ENCODE peak calls at places on chromosomes 5 and 9, in six cellular contexts. G is mesendoderm, U is trophoblast cell, B is IMR-90, T is neuronal stem cell, C is H1. Y is an unnamed sample.
A peak's percentile ranks its signal among the peaks of the same experiment; 100 is the strongest.

GRCh38 chr5:82164109-82164956 is 113.8 kb downstream of the RPS23 start:
- DNase-seq in G (no peak), U (no peak), C (no peak), T (no peak), B (peak; percentile 95), Y (peak; percentile 79)

GRCh38 chr9:121857941-121858340 is 206.5 kb downstream of the DAB2IP start:
- DNase-seq in U (no peak), T (no peak), C (no peak), B (no peak), G (no peak), Y (no peak)

GRCh38 chr5:1052641-1053390 is 44.2 kb downstream of the NKD2 start:
- DNase-seq in C (no peak), T (no peak), G (no peak), U (no peak), B (no peak), Y (no peak)

GRCh38 chr5:78496373-78496772 is 136.0 kb downstream of the SCAMP1 start:
- DNase-seq in T (no peak), G (peak; percentile 50), B (peak; percentile 67), C (no peak), U (no peak), Y (peak; percentile 45)

GRCh38 chr9:127144670-127145458 is 22.4 kb upstream of the ANGPTL2 start:
- DNase-seq in C (no peak), B (no peak), T (no peak), G (peak; percentile 23), U (no peak), Y (no peak)

GRCh38 chr9:125409637-125410521 is 148.3 kb downstream of the GAPVD1 start:
- DNase-seq in G (peak; percentile 86), U (peak; percentile 84), T (no peak), B (peak; percentile 53), C (no peak), Y (peak; percentile 34)

GRCh38 chr9:21906213-21906612 is 88.0 kb downstream of the CDKN2A start:
- DNase-seq in T (no peak), G (no peak), C (no peak), U (no peak), B (no peak), Y (no peak)

GRCh38 chr5:359301-359897 is 37.9 kb downstream of the AHRR start:
- DNase-seq in B (no peak), T (no peak), C (no peak), G (no peak), U (no peak), Y (no peak)

GRCh38 chr5:87411586-87412416 is 929 bp downstream of the CCNH start:
- DNase-seq in G (peak; percentile 55), U (peak; percentile 23), T (peak; percentile 0), C (no peak), B (peak; percentile 63), Y (peak; percentile 66)

GRCh38 chr5:133942589-133943474 is 25.6 kb downstream of the C5orf15 start:
- DNase-seq in G (no peak), C (no peak), U (no peak), T (no peak), B (no peak), Y (no peak)

GRCh38 chr5:96094904-96095303 is 133.3 kb upstream of the ELL2 start:
- DNase-seq in U (no peak), B (no peak), G (no peak), C (no peak), T (no peak), Y (no peak)

GRCh38 chr9:33453999-33454660 is 6.7 kb upstream of the AQP3 start:
- DNase-seq in T (no peak), B (no peak), U (no peak), G (no peak), C (no peak), Y (no peak)

GRCh38 chr9:76662476-76663281 is 101.6 kb upstream of the PCA3 start:
- DNase-seq in T (no peak), G (peak; percentile 93), C (no peak), U (no peak), B (no peak), Y (no peak)

GRCh38 chr9:16028516-16028915 is 475.7 kb downstream of the CCDC171 start:
- DNase-seq in C (no peak), B (peak; percentile 44), U (peak; percentile 87), T (no peak), G (no peak), Y (peak; percentile 51)

GRCh38 chr5:107286447-107287098 is 384.2 kb downstream of the EFNA5 start:
- DNase-seq in T (no peak), B (no peak), C (no peak), G (no peak), U (no peak), Y (no peak)

GRCh38 chr5:39340486-39340885 is 23.8 kb downstream of the C9 start:
- DNase-seq in G (no peak), B (no peak), C (no peak), U (no peak), T (no peak), Y (no peak)

GRCh38 chr9:127833555-127833954 is 20.9 kb downstream of the ENG start:
- DNase-seq in U (no peak), G (no peak), B (peak; percentile 55), C (no peak), T (no peak), Y (peak; percentile 68)

GRCh38 chr5:63262191-63262981 is 683.8 kb downstream of the LRRC70 start:
- DNase-seq in G (peak; percentile 44), U (no peak), T (no peak), B (peak; percentile 44), C (no peak), Y (peak; percentile 89)

GRCh38 chr5:65774346-65774745 is 52.3 kb downstream of the NLN start:
- DNase-seq in C (no peak), T (no peak), G (no peak), B (peak; percentile 90), U (peak; percentile 12), Y (peak; percentile 78)

GRCh38 chr9:133948571-133949485 is 43.3 kb downstream of the VAV2 start:
- DNase-seq in C (no peak), G (no peak), T (no peak), U (no peak), B (peak; percentile 17), Y (no peak)

GRCh38 chr9:34446468-34446891 is 11.9 kb downstream of the FAM219A start:
- DNase-seq in U (peak; percentile 53), B (peak; percentile 69), G (no peak), C (no peak), T (no peak), Y (peak; percentile 32)

GRCh38 chr5:143003328-143003636 is 233.1 kb downstream of the ARHGAP26 start:
- DNase-seq in B (no peak), G (no peak), U (no peak), T (no peak), C (no peak), Y (no peak)

GRCh38 chr9:70408393-70409040 is 5.9 kb downstream of the KLF9 start:
- DNase-seq in U (no peak), B (no peak), T (no peak), G (peak; percentile 73), C (no peak), Y (peak; percentile 47)

GRCh38 chr9:84212224-84212623 is 128.3 kb downstream of the SLC28A3 start:
- DNase-seq in T (no peak), G (no peak), B (no peak), U (no peak), C (no peak), Y (no peak)

GRCh38 chr9:97553141-97553540 is 51.7 kb downstream of the TMOD1 start:
- DNase-seq in T (no peak), C (no peak), G (no peak), B (no peak), U (no peak), Y (no peak)

GRCh38 chr9:113511047-113511521 is 47.6 kb downstream of the RGS3 start:
- DNase-seq in B (no peak), U (no peak), C (no peak), T (no peak), G (no peak), Y (no peak)

GRCh38 chr5:54985301-54986268 is at the start of gene ESM1:
- DNase-seq in U (peak; percentile 7), B (peak; percentile 87), G (no peak), T (no peak), C (no peak), Y (peak; percentile 66)

GRCh38 chr5:54883374-54884194 is 101.8 kb downstream of the ESM1 start:
- DNase-seq in B (peak; percentile 54), G (peak; percentile 83), T (peak; percentile 40), C (peak; percentile 39), U (peak; percentile 37), Y (peak; percentile 50)

GRCh38 chr5:85533324-85533723 is 1084.4 kb upstream of the COX7C start:
- DNase-seq in U (no peak), B (no peak), G (no peak), T (no peak), C (no peak), Y (no peak)

GRCh38 chr5:5270958-5271605 is 131.0 kb downstream of the ADAMTS16 start:
- DNase-seq in C (no peak), B (peak; percentile 40), U (peak; percentile 85), G (peak; percentile 90), T (peak; percentile 12), Y (peak; percentile 75)

GRCh38 chr5:59768204-59769040 is 125.1 kb downstream of the PDE4D start:
- DNase-seq in G (peak; percentile 52), T (peak; percentile 70), U (peak; percentile 15), B (peak; percentile 33), C (peak; percentile 39), Y (peak; percentile 91)

GRCh38 chr9:38110476-38110875 is 41.4 kb upstream of the SHB start:
- DNase-seq in G (peak; percentile 16), B (no peak), T (no peak), U (no peak), C (no peak), Y (no peak)
- H3K4me3 ChIP-seq in G (no peak overlapping the region), B (no peak overlapping the region), T (no peak overlapping the region), U (no peak overlapping the region), C (no peak overlapping the region), Y (no peak overlapping the region)

GRCh38 chr5:149697001-149697400 is 33.1 kb upstream of the PPARGC1B start:
- DNase-seq in B (peak; percentile 13), U (no peak), T (no peak), C (no peak), G (no peak), Y (peak; percentile 10)
- H3K18ac ChIP-seq in B (no peak overlapping the region), U (no peak overlapping the region), T (no peak overlapping the region), C (no peak overlapping the region), G (no peak overlapping the region), Y (no peak overlapping the region)

GRCh38 chr9:131290039-131290766 is 680 bp downstream of the PLPP7 start:
- DNase-seq in T (no peak), G (no peak), U (no peak), C (no peak), B (no peak), Y (no peak)
- H3K4me3 ChIP-seq in T (peak overlapping the region; percentile 49), G (no peak overlapping the region), U (no peak overlapping the region), C (no peak overlapping the region), B (no peak overlapping the region), Y (peak overlapping the region; percentile 81)

GRCh38 chr9:27771803-27772545 is 198.7 kb upstream of the C9orf72 start:
- DNase-seq in T (no peak), U (no peak), B (no peak), C (peak; percentile 67), G (peak; percentile 96), Y (peak; percentile 59)
- H3K18ac ChIP-seq in T (no peak overlapping the region), U (no peak overlapping the region), B (no peak overlapping the region), C (no peak overlapping the region), G (peak overlapping the region; percentile 92), Y (no peak overlapping the region)

DNA sequence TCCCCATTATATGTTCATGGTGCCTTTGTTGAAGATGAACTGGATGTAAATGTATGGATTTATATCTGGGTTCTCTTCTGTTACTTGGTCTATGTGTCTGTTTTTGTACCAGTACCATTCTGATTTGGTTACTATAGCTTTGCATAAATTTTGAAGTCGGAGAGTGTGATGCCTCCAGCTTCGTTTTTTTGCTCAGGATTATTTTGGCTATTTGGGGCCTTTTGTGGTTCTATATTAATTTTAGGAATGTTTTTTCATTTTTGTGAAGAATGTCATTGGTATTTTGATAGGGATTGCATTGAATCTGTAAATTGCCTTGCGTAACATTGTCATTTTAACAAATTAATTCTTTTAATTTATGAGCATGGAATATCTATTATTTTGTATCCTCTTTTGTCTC is 36.6 kb upstream of the ZNF366 start:
- DNase-seq in U (no peak), C (no peak), B (no peak), G (no peak), T (no peak), Y (no peak)
- H3K4me3 ChIP-seq in U (no peak overlapping the region), C (no peak overlapping the region), B (no peak overlapping the region), G (no peak overlapping the region), T (no peak overlapping the region), Y (no peak overlapping the region)

Y was measured in mesenchymal stem cell.